ENCODE peak calls at places on chromosomes 5 and 9, in five cellular contexts. One of them, this sample, is unnamed.

GRCh38 chr9:91428927-91429351 is 5.3 kb upstream of the NFIL3 start:
- DNase-seq in cardiac fibroblast: peak
- DNase-seq in GM13976: no peak
- DNase-seq in CD8-positive, alpha-beta T cell: no peak
- DNase-seq in mesendoderm: no peak
- DNase-seq in this sample: no peak

GRCh38 chr5:174397206-174397605 is 327.2 kb upstream of the MSX2 start:
- DNase-seq in cardiac fibroblast: no peak
- DNase-seq in GM13976: no peak
- DNase-seq in CD8-positive, alpha-beta T cell: no peak
- DNase-seq in mesendoderm: no peak
- DNase-seq in this sample: no peak

GRCh38 chr5:103465891-103466290 is 96.7 kb downstream of the NUDT12 start:
- DNase-seq in cardiac fibroblast: peak
- DNase-seq in GM13976: no peak
- DNase-seq in CD8-positive, alpha-beta T cell: no peak
- DNase-seq in mesendoderm: no peak
- DNase-seq in this sample: no peak

GRCh38 chr9:134085674-134086073 is 17.8 kb upstream of the BRD3 start:
- DNase-seq in cardiac fibroblast: no peak
- DNase-seq in GM13976: no peak
- DNase-seq in CD8-positive, alpha-beta T cell: no peak
- DNase-seq in mesendoderm: no peak
- DNase-seq in this sample: no peak

GRCh38 chr5:122019936-122020590 is 58.0 kb downstream of the LOX start:
- DNase-seq in cardiac fibroblast: no peak
- DNase-seq in GM13976: no peak
- DNase-seq in CD8-positive, alpha-beta T cell: no peak
- DNase-seq in mesendoderm: peak
- DNase-seq in this sample: no peak

GRCh38 chr5:175464414-175465233 is 13.7 kb upstream of the SFXN1 start:
- DNase-seq in cardiac fibroblast: peak
- DNase-seq in GM13976: peak
- DNase-seq in CD8-positive, alpha-beta T cell: peak
- DNase-seq in mesendoderm: peak
- DNase-seq in this sample: no peak

GRCh38 chr9:23825143-23825531 is 903 bp downstream of the ELAVL2 start:
- DNase-seq in cardiac fibroblast: no peak
- DNase-seq in GM13976: no peak
- DNase-seq in CD8-positive, alpha-beta T cell: no peak
- DNase-seq in mesendoderm: peak
- DNase-seq in this sample: no peak

GRCh38 chr5:16550316-16550952 is 66.4 kb downstream of the RETREG1 start:
- DNase-seq in cardiac fibroblast: peak
- DNase-seq in GM13976: peak
- DNase-seq in CD8-positive, alpha-beta T cell: peak
- DNase-seq in mesendoderm: peak
- DNase-seq in this sample: peak

GRCh38 chr9:98074119-98074990 is 17.8 kb downstream of the NANS start:
- DNase-seq in cardiac fibroblast: peak
- DNase-seq in GM13976: peak
- DNase-seq in CD8-positive, alpha-beta T cell: peak
- DNase-seq in mesendoderm: peak
- DNase-seq in this sample: peak

GRCh38 chr9:31574006-31574750 is 810.3 kb upstream of the ACO1 start:
- DNase-seq in cardiac fibroblast: no peak
- DNase-seq in GM13976: no peak
- DNase-seq in CD8-positive, alpha-beta T cell: no peak
- DNase-seq in mesendoderm: peak
- DNase-seq in this sample: no peak

GRCh38 chr5:90421136-90421535 is 11.6 kb upstream of the CETN3 start:
- DNase-seq in cardiac fibroblast: peak
- DNase-seq in GM13976: no peak
- DNase-seq in CD8-positive, alpha-beta T cell: no peak
- DNase-seq in mesendoderm: peak
- DNase-seq in this sample: no peak

This sample was measured in GM13977.